ENCODE peak calls at places on chromosomes 3 and 15, in five cellular contexts. L is AG04449, P is astrocyte of the spinal cord, C is astrocyte, Z is fibroblast of lung. X is an unnamed sample.

GRCh38 chr3:169966951-169967915 is 626 bp downstream of the SEC62 start:
- DNase-seq in L (no peak), P (peak; percentile 46), C (peak; percentile 37), Z (peak; percentile 57), X (peak; percentile 48)

GRCh38 chr15:91196768-91197167 is 96.7 kb downstream of the SV2B start:
- DNase-seq in L (no peak), P (no peak), C (no peak), Z (no peak), X (no peak)

GRCh38 chr3:195028877-195029606 is 241.9 kb downstream of the XXYLT1 start:
- DNase-seq in L (no peak), P (no peak), C (no peak), Z (peak; percentile 2), X (peak; percentile 84)

GRCh38 chr15:68405426-68406250 is 26.3 kb downstream of the ITGA11 start:
- DNase-seq in L (no peak), P (no peak), C (no peak), Z (no peak), X (no peak)

GRCh38 chr3:133445111-133445510 is 45.3 kb downstream of the BFSP2 start:
- DNase-seq in L (no peak), P (no peak), C (no peak), Z (no peak), X (no peak)

GRCh38 chr15:25789206-25789605 is 73.9 kb downstream of the ATP10A start:
- DNase-seq in L (no peak), P (no peak), C (no peak), Z (no peak), X (no peak)

GRCh38 chr3:63967675-63968611 is 55.4 kb downstream of the PSMD6 start:
- DNase-seq in L (no peak), P (peak; percentile 69), C (peak; percentile 81), Z (peak; percentile 82), X (peak; percentile 77)

GRCh38 chr3:18988619-18989229 is 159.6 kb upstream of the KCNH8 start:
- DNase-seq in L (no peak), P (peak; percentile 3), C (peak; percentile 0), Z (peak; percentile 1), X (peak; percentile 40)

GRCh38 chr3:141366285-141367037 is 1.8 kb upstream of the ZBTB38 start:
- DNase-seq in L (no peak), P (peak; percentile 95), C (peak; percentile 99), Z (peak; percentile 99), X (peak; percentile 96)

GRCh38 chr3:14623569-14624051 is 28.0 kb upstream of the CCDC174 start:
- DNase-seq in L (no peak), P (no peak), C (no peak), Z (no peak), X (no peak)

GRCh38 chr3:10530241-10530640 is 24.9 kb upstream of the ATP2B2 start:
- DNase-seq in L (no peak), P (no peak), C (no peak), Z (no peak), X (no peak)

GRCh38 chr3:196323723-196324122 is 5.7 kb upstream of the DYNLT2B start:
- DNase-seq in L (no peak), P (no peak), C (no peak), Z (no peak), X (peak; percentile 28)

GRCh38 chr15:71096676-71097075 is 18.6 kb upstream of the THSD4 start:
- DNase-seq in L (no peak), P (no peak), C (peak; percentile 37), Z (peak; percentile 60), X (no peak)

GRCh38 chr15:22224241-22224671 is 143.9 kb downstream of the OR4M2 start:
- DNase-seq in L (no peak), P (no peak), C (no peak), Z (no peak), X (no peak)

GRCh38 chr3:177640319-177640997 is 443.2 kb upstream of the TBL1XR1 start:
- DNase-seq in L (no peak), P (no peak), C (no peak), Z (no peak), X (no peak)

GRCh38 chr3:134406331-134407246 is 32.3 kb upstream of the AMOTL2 start:
- DNase-seq in L (no peak), P (peak; percentile 24), C (no peak), Z (peak; percentile 14), X (no peak)

GRCh38 chr15:58958811-58959210 is 25.3 kb upstream of the SLTM start:
- DNase-seq in L (no peak), P (no peak), C (no peak), Z (no peak), X (no peak)

GRCh38 chr15:72184165-72184811 is 13.3 kb downstream of the GRAMD2A start:
- DNase-seq in L (no peak), P (peak; percentile 35), C (peak; percentile 32), Z (peak; percentile 45), X (no peak)

GRCh38 chr3:156675744-156676466 is 1.5 kb downstream of the TIPARP start:
- DNase-seq in L (no peak), P (peak; percentile 86), C (peak; percentile 82), Z (peak; percentile 86), X (peak; percentile 93)

GRCh38 chr3:160038862-160039562 is 50.4 kb downstream of the IL12A start:
- DNase-seq in L (no peak), P (no peak), C (peak; percentile 19), Z (peak; percentile 38), X (no peak)

GRCh38 chr3:190076601-190077444 is 43.9 kb downstream of the P3H2 start:
- DNase-seq in L (peak; percentile 96), P (peak; percentile 98), C (peak; percentile 99), Z (peak; percentile 99), X (peak; percentile 97)

GRCh38 chr3:78633626-78634025 is 1134.2 kb downstream of the ROBO1 start:
- DNase-seq in L (peak; percentile 24), P (peak; percentile 3), C (peak; percentile 14), Z (no peak), X (no peak)

GRCh38 chr3:54225841-54226528 is 103.6 kb downstream of the CACNA2D3 start:
- DNase-seq in L (no peak), P (no peak), C (no peak), Z (no peak), X (no peak)

DNA sequence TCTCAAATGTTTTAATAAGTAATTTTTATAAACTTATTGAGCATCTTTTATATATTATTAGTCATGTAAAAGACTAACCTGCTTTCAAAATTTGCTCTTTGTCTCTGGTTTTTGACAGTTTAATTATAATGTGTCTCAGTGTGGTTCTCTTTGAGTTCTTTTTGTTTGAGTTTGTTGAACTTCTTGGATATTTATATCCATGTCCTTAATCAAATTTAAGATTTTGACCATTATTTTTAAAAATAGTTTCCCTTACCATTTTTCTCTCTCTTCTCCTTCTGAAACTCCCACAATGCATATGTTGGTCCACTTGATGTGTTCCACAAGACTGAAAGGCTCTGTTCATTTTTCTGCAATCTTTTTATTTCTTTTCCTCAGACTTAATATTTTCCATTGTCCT is 366.1 kb upstream of the GOLIM4 start:
- DNase-seq in L (no peak), P (no peak), C (no peak), Z (no peak), X (no peak)
- H3K4me3 ChIP-seq in L (no peak overlapping the region), P (no peak overlapping the region), C (no peak overlapping the region), Z (no peak overlapping the region), X (no peak overlapping the region)

GRCh38 chr3:127001486-127002194 is 18.7 kb downstream of the PLXNA1 start:
- DNase-seq in L (no peak), P (no peak), C (no peak), Z (no peak), X (no peak)
- H3K4me3 ChIP-seq in L (peak overlapping the region; percentile 8), P (no peak overlapping the region), C (no peak overlapping the region), Z (no peak overlapping the region), X (no peak overlapping the region)

DNA sequence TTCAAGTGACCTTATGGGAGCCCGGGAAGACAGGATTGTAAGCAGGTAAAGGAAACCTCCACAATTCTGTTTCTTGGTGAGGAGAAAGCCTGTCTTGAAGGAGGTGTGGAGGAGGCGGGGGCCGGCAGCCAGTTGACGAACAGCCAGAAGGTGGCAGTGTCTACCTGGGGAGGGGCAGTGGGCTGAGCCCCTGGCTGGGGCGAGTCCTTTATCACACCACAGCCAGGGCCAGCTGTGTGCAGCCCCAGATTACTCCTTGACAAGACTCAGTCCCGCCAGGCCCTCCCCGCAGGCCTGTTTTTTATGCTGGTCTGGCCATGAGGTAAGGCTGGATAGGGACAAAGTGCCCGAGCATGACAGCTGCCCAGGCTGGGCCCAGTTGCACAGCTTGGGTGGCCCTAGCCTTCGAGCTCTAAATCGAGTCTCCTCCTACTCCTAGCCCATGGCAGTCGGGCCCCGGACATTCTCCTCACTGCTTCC is 40.9 kb upstream of the IDH2 start:
- DNase-seq in L (no peak), P (peak; percentile 49), C (peak; percentile 14), Z (peak; percentile 34), X (peak; percentile 47)
- H3K4me3 ChIP-seq in L (no peak overlapping the region), P (no peak overlapping the region), C (no peak overlapping the region), Z (no peak overlapping the region), X (no peak overlapping the region)

GRCh38 chr3:104805042-104805441 is 561.7 kb upstream of the ALCAM start:
- DNase-seq in L (no peak), P (no peak), C (no peak), Z (no peak), X (no peak)
- H3K4me3 ChIP-seq in L (no peak overlapping the region), P (no peak overlapping the region), C (no peak overlapping the region), Z (no peak overlapping the region), X (no peak overlapping the region)

GRCh38 chr15:96052154-96052553 is 278.3 kb upstream of the NR2F2 start:
- DNase-seq in L (no peak), P (no peak), C (no peak), Z (no peak), X (no peak)

GRCh38 chr15:96053039-96054021 is 277.2 kb upstream of the NR2F2 start:
- DNase-seq in L (no peak), P (peak; percentile 34), C (peak; percentile 4), Z (peak; percentile 38), X (peak; percentile 48)

GRCh38 chr15:96051598-96051997 is 278.9 kb upstream of the NR2F2 start:
- DNase-seq in L (no peak), P (no peak), C (no peak), Z (no peak), X (no peak)

GRCh38 chr15:96054029-96054428 is 276.5 kb upstream of the NR2F2 start:
- DNase-seq in L (no peak), P (no peak), C (no peak), Z (no peak), X (no peak)

GRCh38 chr15:96052572-96053038 is 277.9 kb upstream of the NR2F2 start:
- DNase-seq in L (no peak), P (no peak), C (no peak), Z (no peak), X (no peak)
- H3K4me3 ChIP-seq in L (no peak overlapping the region), P (peak overlapping the region; percentile 24), C (peak overlapping the region; percentile 43), Z (no peak overlapping the region), X (no peak overlapping the region)

GRCh38 chr15:55389276-55389631 is 18.9 kb downstream of the CCPG1 start:
- DNase-seq in L (no peak), P (peak; percentile 48), C (peak; percentile 36), Z (peak; percentile 36), X (peak; percentile 31)

GRCh38 chr15:55398243-55398642 is 9.9 kb downstream of the CCPG1 start:
- DNase-seq in L (no peak), P (no peak), C (no peak), Z (no peak), X (no peak)

DNA sequence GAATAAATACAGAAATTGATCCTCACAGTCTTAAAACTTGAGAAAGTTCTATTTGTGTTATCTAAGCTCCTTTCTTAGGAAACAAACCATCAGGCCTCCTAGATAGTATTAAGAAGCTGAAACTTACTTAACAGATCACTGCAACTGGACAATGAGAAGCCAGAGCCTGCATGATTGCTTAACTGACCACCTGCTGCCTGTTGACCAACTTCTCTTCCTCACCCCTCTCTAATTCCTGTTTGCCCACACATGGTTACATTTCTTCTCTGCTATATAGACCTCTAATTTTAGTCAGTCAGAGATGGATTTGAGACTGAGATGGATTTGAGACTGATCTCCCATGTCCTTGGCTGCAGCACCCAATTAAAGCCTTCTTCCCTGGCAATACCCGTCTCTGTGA is 13.5 kb downstream of the CCPG1 start:
- DNase-seq in L (no peak), P (no peak), C (no peak), Z (no peak), X (peak; percentile 50)
- H3K4me3 ChIP-seq in L (no peak overlapping the region), P (no peak overlapping the region), C (no peak overlapping the region), Z (no peak overlapping the region), X (no peak overlapping the region)

X was measured in fibroblast of pulmonary artery.